ENCODE peak calls at places on chromosomes 5 and 9, in ten cellular contexts. One of them, this sample, is unnamed. For H3K27me3, the result is how much of the 10 kb centered on the place peaks cover.

GRCh38 chr9:81445331-81445921 is 243.9 kb downstream of the TLE1 start:
- DNase-seq in spleen: no peak
- DNase-seq in lower lobe of right lung: no peak
- DNase-seq in tibial artery: no peak
- DNase-seq in hepatocyte: no peak
- DNase-seq in left lung: no peak
- DNase-seq in fibroblast of lung: peak
- DNase-seq in transverse colon: no peak
- DNase-seq in ovary: no peak
- DNase-seq in A673: no peak
- DNase-seq in this sample: no peak

GRCh38 chr9:111661150-111661801 is at the start of gene GNG10:
- DNase-seq in tibial artery: peak
- DNase-seq in fibroblast of lung: peak
- DNase-seq in A673: peak
- DNase-seq in spleen: peak
- DNase-seq in transverse colon: peak
- DNase-seq in lower lobe of right lung: peak
- DNase-seq in hepatocyte: peak
- DNase-seq in left lung: peak
- DNase-seq in ovary: peak
- DNase-seq in this sample: peak

GRCh38 chr9:137224850-137225694 is at the start of gene CYSRT1:
- DNase-seq in spleen: no peak
- DNase-seq in transverse colon: no peak
- DNase-seq in fibroblast of lung: no peak
- DNase-seq in left lung: no peak
- DNase-seq in A673: no peak
- DNase-seq in hepatocyte: no peak
- DNase-seq in ovary: no peak
- DNase-seq in tibial artery: no peak
- DNase-seq in lower lobe of right lung: no peak
- DNase-seq in this sample: no peak

GRCh38 chr5:141692919-141693848 is 11.2 kb upstream of the ARAP3 start:
- DNase-seq in left lung: no peak
- DNase-seq in spleen: no peak
- DNase-seq in transverse colon: no peak
- DNase-seq in hepatocyte: no peak
- DNase-seq in ovary: no peak
- DNase-seq in A673: peak
- DNase-seq in tibial artery: no peak
- DNase-seq in fibroblast of lung: peak
- DNase-seq in lower lobe of right lung: no peak
- DNase-seq in this sample: peak

GRCh38 chr9:95822583-95823431 is 52.7 kb upstream of the ERCC6L2 start:
- DNase-seq in hepatocyte: peak
- DNase-seq in tibial artery: no peak
- DNase-seq in fibroblast of lung: peak
- DNase-seq in transverse colon: no peak
- DNase-seq in ovary: no peak
- DNase-seq in A673: peak
- DNase-seq in spleen: no peak
- DNase-seq in lower lobe of right lung: no peak
- DNase-seq in left lung: no peak
- DNase-seq in this sample: no peak

GRCh38 chr9:82961504-82962125 is 101.3 kb downstream of the RASEF start:
- DNase-seq in ovary: peak
- DNase-seq in tibial artery: no peak
- DNase-seq in fibroblast of lung: peak
- DNase-seq in spleen: peak
- DNase-seq in left lung: peak
- DNase-seq in transverse colon: peak
- DNase-seq in A673: peak
- DNase-seq in lower lobe of right lung: peak
- DNase-seq in hepatocyte: peak
- DNase-seq in this sample: peak

GRCh38 chr5:115575167-115576070 is 26.9 kb downstream of the TICAM2 start:
- DNase-seq in ovary: no peak
- DNase-seq in fibroblast of lung: peak
- DNase-seq in lower lobe of right lung: no peak
- DNase-seq in transverse colon: no peak
- DNase-seq in left lung: no peak
- DNase-seq in spleen: no peak
- DNase-seq in A673: peak
- DNase-seq in hepatocyte: no peak
- DNase-seq in tibial artery: no peak
- DNase-seq in this sample: no peak

GRCh38 chr5:43997647-43998251 is 391.5 kb downstream of the FGF10 start:
- DNase-seq in left lung: no peak
- DNase-seq in tibial artery: no peak
- DNase-seq in spleen: no peak
- DNase-seq in transverse colon: no peak
- DNase-seq in hepatocyte: peak
- DNase-seq in fibroblast of lung: peak
- DNase-seq in ovary: peak
- DNase-seq in lower lobe of right lung: no peak
- DNase-seq in A673: no peak
- DNase-seq in this sample: no peak

GRCh38 chr5:150068472-150068871 is 17.9 kb downstream of the CSF1R start:
- DNase-seq in lower lobe of right lung: no peak
- DNase-seq in tibial artery: peak
- DNase-seq in transverse colon: no peak
- DNase-seq in A673: no peak
- DNase-seq in ovary: no peak
- DNase-seq in fibroblast of lung: no peak
- DNase-seq in hepatocyte: no peak
- DNase-seq in spleen: peak
- DNase-seq in left lung: peak
- DNase-seq in this sample: no peak

GRCh38 chr5:150066436-150066835 is 19.9 kb downstream of the CSF1R start:
- DNase-seq in hepatocyte: no peak
- DNase-seq in lower lobe of right lung: no peak
- DNase-seq in transverse colon: no peak
- DNase-seq in tibial artery: peak
- DNase-seq in spleen: no peak
- DNase-seq in ovary: no peak
- DNase-seq in fibroblast of lung: no peak
- DNase-seq in A673: no peak
- DNase-seq in left lung: no peak
- DNase-seq in this sample: no peak

GRCh38 chr5:150066901-150067396 is 19.4 kb downstream of the CSF1R start:
- DNase-seq in tibial artery: peak
- DNase-seq in fibroblast of lung: peak
- DNase-seq in transverse colon: no peak
- DNase-seq in spleen: no peak
- DNase-seq in left lung: peak
- DNase-seq in A673: no peak
- DNase-seq in ovary: no peak
- DNase-seq in hepatocyte: no peak
- DNase-seq in lower lobe of right lung: no peak
- DNase-seq in this sample: no peak

GRCh38 chr5:150068071-150068470 is 18.3 kb downstream of the CSF1R start:
- DNase-seq in hepatocyte: no peak
- DNase-seq in lower lobe of right lung: no peak
- DNase-seq in fibroblast of lung: no peak
- DNase-seq in transverse colon: no peak
- DNase-seq in ovary: no peak
- DNase-seq in A673: no peak
- DNase-seq in left lung: peak
- DNase-seq in tibial artery: peak
- DNase-seq in spleen: no peak
- DNase-seq in this sample: no peak

GRCh38 chr5:150067405-150067960 is 18.9 kb downstream of the CSF1R start:
- DNase-seq in hepatocyte: no peak
- DNase-seq in left lung: peak
- DNase-seq in ovary: no peak
- DNase-seq in fibroblast of lung: no peak
- DNase-seq in transverse colon: no peak
- DNase-seq in lower lobe of right lung: no peak
- DNase-seq in tibial artery: no peak
- DNase-seq in spleen: no peak
- DNase-seq in A673: no peak
- DNase-seq in this sample: no peak
- H3K27ac ChIP-seq in hepatocyte: no peak
- H3K27ac ChIP-seq in left lung: no peak
- H3K27ac ChIP-seq in ovary: no peak
- H3K27ac ChIP-seq in fibroblast of lung: no peak
- H3K27ac ChIP-seq in transverse colon: no peak
- H3K27ac ChIP-seq in lower lobe of right lung: no peak
- H3K27ac ChIP-seq in tibial artery: peak
- H3K27ac ChIP-seq in spleen: no peak
- H3K27ac ChIP-seq in A673: no peak
- H3K27ac ChIP-seq in this sample: no peak

GRCh38 chr5:55307383-55308253 is at the start of the genes DHX29 and MTREX:
- DNase-seq in transverse colon: peak
- DNase-seq in spleen: peak
- DNase-seq in tibial artery: peak
- DNase-seq in hepatocyte: peak
- DNase-seq in ovary: peak
- DNase-seq in left lung: peak
- DNase-seq in lower lobe of right lung: peak
- DNase-seq in fibroblast of lung: peak
- DNase-seq in A673: peak
- DNase-seq in this sample: peak

GRCh38 chr5:55304584-55304983 is 2.9 kb downstream of the DHX29 start:
- DNase-seq in A673: no peak
- DNase-seq in lower lobe of right lung: no peak
- DNase-seq in spleen: no peak
- DNase-seq in ovary: no peak
- DNase-seq in left lung: no peak
- DNase-seq in fibroblast of lung: no peak
- DNase-seq in hepatocyte: no peak
- DNase-seq in tibial artery: no peak
- DNase-seq in transverse colon: no peak
- DNase-seq in this sample: no peak

GRCh38 chr5:55306641-55307382 is 682 bp downstream of the DHX29 start:
- DNase-seq in fibroblast of lung: peak
- DNase-seq in A673: no peak
- DNase-seq in left lung: no peak
- DNase-seq in hepatocyte: no peak
- DNase-seq in tibial artery: no peak
- DNase-seq in ovary: no peak
- DNase-seq in transverse colon: no peak
- DNase-seq in lower lobe of right lung: no peak
- DNase-seq in spleen: no peak
- DNase-seq in this sample: no peak

GRCh38 chr5:55303238-55303690 is 4.2 kb downstream of the DHX29 start:
- DNase-seq in lower lobe of right lung: peak
- DNase-seq in ovary: peak
- DNase-seq in tibial artery: no peak
- DNase-seq in A673: no peak
- DNase-seq in left lung: peak
- DNase-seq in hepatocyte: no peak
- DNase-seq in transverse colon: no peak
- DNase-seq in fibroblast of lung: peak
- DNase-seq in spleen: no peak
- DNase-seq in this sample: no peak

GRCh38 chr5:55308254-55308836 is 556 bp downstream of the MTREX start:
- DNase-seq in A673: peak
- DNase-seq in tibial artery: no peak
- DNase-seq in fibroblast of lung: peak
- DNase-seq in ovary: peak
- DNase-seq in lower lobe of right lung: no peak
- DNase-seq in left lung: no peak
- DNase-seq in transverse colon: peak
- DNase-seq in spleen: no peak
- DNase-seq in hepatocyte: peak
- DNase-seq in this sample: no peak
- TF ChIP-seq CTCF in A673: no peak
- TF ChIP-seq CTCF in tibial artery: no peak
- TF ChIP-seq CTCF in fibroblast of lung: no peak
- TF ChIP-seq CTCF in ovary: no peak
- TF ChIP-seq CTCF in lower lobe of right lung: no peak
- TF ChIP-seq CTCF in left lung: no peak
- TF ChIP-seq CTCF in transverse colon: no peak
- TF ChIP-seq CTCF in spleen: no peak
- TF ChIP-seq CTCF in hepatocyte: peak
- TF ChIP-seq CTCF in this sample: no peak

GRCh38 chr5:113450366-113451328 is 15.9 kb upstream of the TSSK1B start:
- DNase-seq in lower lobe of right lung: no peak
- DNase-seq in fibroblast of lung: peak
- DNase-seq in left lung: no peak
- DNase-seq in hepatocyte: no peak
- DNase-seq in transverse colon: no peak
- DNase-seq in A673: no peak
- DNase-seq in tibial artery: no peak
- DNase-seq in ovary: no peak
- DNase-seq in spleen: no peak
- DNase-seq in this sample: no peak

GRCh38 chr5:113451797-113452196 is 17.0 kb upstream of the TSSK1B start:
- DNase-seq in lower lobe of right lung: no peak
- DNase-seq in hepatocyte: no peak
- DNase-seq in tibial artery: no peak
- DNase-seq in transverse colon: no peak
- DNase-seq in ovary: no peak
- DNase-seq in fibroblast of lung: peak
- DNase-seq in left lung: no peak
- DNase-seq in spleen: no peak
- DNase-seq in A673: no peak
- DNase-seq in this sample: no peak

GRCh38 chr5:113448224-113448623 is 13.4 kb upstream of the TSSK1B start:
- DNase-seq in spleen: no peak
- DNase-seq in fibroblast of lung: no peak
- DNase-seq in tibial artery: no peak
- DNase-seq in lower lobe of right lung: no peak
- DNase-seq in ovary: no peak
- DNase-seq in transverse colon: no peak
- DNase-seq in left lung: no peak
- DNase-seq in A673: no peak
- DNase-seq in hepatocyte: no peak
- DNase-seq in this sample: no peak

GRCh38 chr5:113447651-113448050 is 12.9 kb upstream of the TSSK1B start:
- DNase-seq in hepatocyte: no peak
- DNase-seq in tibial artery: no peak
- DNase-seq in lower lobe of right lung: no peak
- DNase-seq in fibroblast of lung: peak
- DNase-seq in left lung: no peak
- DNase-seq in transverse colon: no peak
- DNase-seq in spleen: no peak
- DNase-seq in ovary: no peak
- DNase-seq in A673: peak
- DNase-seq in this sample: no peak

DNA sequence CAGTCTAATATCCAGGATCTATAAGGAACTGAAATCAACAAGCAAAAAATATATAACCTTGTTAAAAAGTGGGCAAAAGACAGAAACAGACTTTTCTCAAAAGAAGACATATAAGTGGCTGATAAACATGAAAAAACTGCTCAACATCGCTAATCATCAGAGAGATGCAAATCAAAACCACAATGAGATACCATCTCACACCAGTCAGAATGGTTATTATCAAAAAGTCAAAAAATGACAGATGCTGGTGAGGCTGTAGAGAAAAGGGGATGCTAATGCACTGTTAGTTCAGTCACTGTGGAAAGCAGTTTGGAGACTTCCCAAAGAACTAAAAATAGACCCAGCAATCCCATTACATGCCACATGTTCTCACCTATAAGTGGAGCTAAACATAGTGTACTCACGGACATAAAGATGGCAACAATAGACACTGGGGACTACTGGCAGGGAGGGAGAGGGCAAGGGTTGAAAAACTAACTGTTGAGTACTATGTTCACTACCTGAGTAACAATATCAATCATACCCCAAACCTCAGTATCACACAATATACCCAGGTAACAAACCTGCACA is 11.7 kb upstream of the TSSK1B start:
- DNase-seq in tibial artery: no peak
- DNase-seq in transverse colon: no peak
- DNase-seq in hepatocyte: no peak
- DNase-seq in ovary: no peak
- DNase-seq in fibroblast of lung: no peak
- DNase-seq in lower lobe of right lung: no peak
- DNase-seq in left lung: no peak
- DNase-seq in A673: no peak
- DNase-seq in spleen: no peak
- DNase-seq in this sample: no peak
- H3K27me3 ChIP-seq in tibial artery: under half
- H3K27me3 ChIP-seq in transverse colon: under half
- H3K27me3 ChIP-seq in hepatocyte: under half
- H3K27me3 ChIP-seq in ovary: under half
- H3K27me3 ChIP-seq in fibroblast of lung: under half
- H3K27me3 ChIP-seq in lower lobe of right lung: under half
- H3K27me3 ChIP-seq in left lung: under half
- H3K27me3 ChIP-seq in A673: under half
- H3K27me3 ChIP-seq in spleen: under half
- H3K27me3 ChIP-seq in this sample: under half

GRCh38 chr5:140311011-140311467 is 8.1 kb upstream of the PFDN1 start:
- DNase-seq in ovary: no peak
- DNase-seq in transverse colon: no peak
- DNase-seq in lower lobe of right lung: no peak
- DNase-seq in fibroblast of lung: peak
- DNase-seq in A673: peak
- DNase-seq in spleen: no peak
- DNase-seq in tibial artery: no peak
- DNase-seq in hepatocyte: peak
- DNase-seq in left lung: no peak
- DNase-seq in this sample: no peak

GRCh38 chr5:140309706-140310249 is 6.9 kb upstream of the PFDN1 start:
- DNase-seq in tibial artery: no peak
- DNase-seq in transverse colon: no peak
- DNase-seq in fibroblast of lung: no peak
- DNase-seq in lower lobe of right lung: no peak
- DNase-seq in left lung: no peak
- DNase-seq in ovary: no peak
- DNase-seq in A673: no peak
- DNase-seq in spleen: no peak
- DNase-seq in hepatocyte: no peak
- DNase-seq in this sample: no peak

GRCh38 chr5:140310434-140310833 is 7.5 kb upstream of the PFDN1 start:
- DNase-seq in left lung: no peak
- DNase-seq in lower lobe of right lung: no peak
- DNase-seq in transverse colon: no peak
- DNase-seq in ovary: no peak
- DNase-seq in spleen: no peak
- DNase-seq in tibial artery: no peak
- DNase-seq in hepatocyte: no peak
- DNase-seq in A673: peak
- DNase-seq in fibroblast of lung: no peak
- DNase-seq in this sample: no peak

GRCh38 chr5:140312791-140313189 is 9.9 kb upstream of the PFDN1 start:
- DNase-seq in tibial artery: no peak
- DNase-seq in hepatocyte: no peak
- DNase-seq in A673: no peak
- DNase-seq in spleen: no peak
- DNase-seq in transverse colon: no peak
- DNase-seq in fibroblast of lung: no peak
- DNase-seq in left lung: no peak
- DNase-seq in lower lobe of right lung: no peak
- DNase-seq in ovary: no peak
- DNase-seq in this sample: no peak

GRCh38 chr5:140312067-140312790 is 9.3 kb upstream of the PFDN1 start:
- DNase-seq in transverse colon: no peak
- DNase-seq in spleen: no peak
- DNase-seq in fibroblast of lung: peak
- DNase-seq in A673: peak
- DNase-seq in ovary: no peak
- DNase-seq in hepatocyte: no peak
- DNase-seq in tibial artery: no peak
- DNase-seq in lower lobe of right lung: no peak
- DNase-seq in left lung: peak
- DNase-seq in this sample: no peak
- H3K27ac ChIP-seq in transverse colon: peak
- H3K27ac ChIP-seq in spleen: peak
- H3K27ac ChIP-seq in fibroblast of lung: peak
- H3K27ac ChIP-seq in A673: peak
- H3K27ac ChIP-seq in ovary: no peak
- H3K27ac ChIP-seq in hepatocyte: no peak
- H3K27ac ChIP-seq in tibial artery: peak
- H3K27ac ChIP-seq in lower lobe of right lung: peak
- H3K27ac ChIP-seq in left lung: peak
- H3K27ac ChIP-seq in this sample: no peak

This sample was measured in CD4-positive, alpha-beta T cell.